ENCODE peak calls at places on chromosomes 7 and 10, in nine cellular contexts. One of them, this sample, is unnamed.

GRCh38 chr10:114925675-114926204 is 12.3 kb upstream of the TRUB1 start:
- DNase-seq in K562: no peak
- DNase-seq in HepG2: no peak
- DNase-seq in HCT116: no peak
- DNase-seq in H1: no peak
- DNase-seq in A549: no peak
- DNase-seq in NB4: peak
- DNase-seq in WTC11: no peak
- DNase-seq in SK-N-SH: no peak
- DNase-seq in this sample: peak

GRCh38 chr7:17690030-17690429 is 250.3 kb downstream of the SNX13 start:
- DNase-seq in HCT116: no peak
- DNase-seq in WTC11: no peak
- DNase-seq in H1: no peak
- DNase-seq in K562: no peak
- DNase-seq in NB4: peak
- DNase-seq in A549: no peak
- DNase-seq in SK-N-SH: no peak
- DNase-seq in HepG2: no peak
- DNase-seq in this sample: no peak

GRCh38 chr10:102281103-102281502 is 35.8 kb downstream of the GBF1 start:
- DNase-seq in HCT116: no peak
- DNase-seq in K562: no peak
- DNase-seq in WTC11: no peak
- DNase-seq in HepG2: no peak
- DNase-seq in H1: no peak
- DNase-seq in NB4: no peak
- DNase-seq in A549: no peak
- DNase-seq in SK-N-SH: peak
- DNase-seq in this sample: no peak

GRCh38 chr7:158413962-158414961 is 173.4 kb downstream of the PTPRN2 start:
- DNase-seq in A549: no peak
- DNase-seq in HepG2: no peak
- DNase-seq in SK-N-SH: no peak
- DNase-seq in K562: no peak
- DNase-seq in NB4: no peak
- DNase-seq in HCT116: no peak
- DNase-seq in H1: no peak
- DNase-seq in WTC11: no peak
- DNase-seq in this sample: no peak

GRCh38 chr7:29748286-29749099 is 57.8 kb upstream of the WIPF3 start:
- DNase-seq in WTC11: no peak
- DNase-seq in NB4: peak
- DNase-seq in A549: peak
- DNase-seq in SK-N-SH: peak
- DNase-seq in HepG2: peak
- DNase-seq in HCT116: peak
- DNase-seq in H1: no peak
- DNase-seq in K562: no peak
- DNase-seq in this sample: peak

GRCh38 chr7:46352335-46352954 is 431.4 kb upstream of the IGFBP3 start:
- DNase-seq in A549: peak
- DNase-seq in HepG2: peak
- DNase-seq in HCT116: peak
- DNase-seq in NB4: peak
- DNase-seq in SK-N-SH: peak
- DNase-seq in K562: peak
- DNase-seq in WTC11: peak
- DNase-seq in H1: no peak
- DNase-seq in this sample: peak

GRCh38 chr7:6579446-6579845 is 2.2 kb downstream of the ZDHHC4 start:
- DNase-seq in A549: no peak
- DNase-seq in H1: no peak
- DNase-seq in WTC11: no peak
- DNase-seq in HepG2: peak
- DNase-seq in HCT116: no peak
- DNase-seq in SK-N-SH: no peak
- DNase-seq in K562: no peak
- DNase-seq in NB4: peak
- DNase-seq in this sample: no peak

GRCh38 chr10:33331020-33331557 is 3.4 kb downstream of the NRP1 start:
- DNase-seq in NB4: no peak
- DNase-seq in K562: no peak
- DNase-seq in HCT116: no peak
- DNase-seq in HepG2: no peak
- DNase-seq in SK-N-SH: no peak
- DNase-seq in WTC11: no peak
- DNase-seq in H1: no peak
- DNase-seq in A549: no peak
- DNase-seq in this sample: peak

GRCh38 chr7:47382200-47382599 is 199.7 kb downstream of the TNS3 start:
- DNase-seq in HCT116: no peak
- DNase-seq in HepG2: no peak
- DNase-seq in A549: no peak
- DNase-seq in WTC11: no peak
- DNase-seq in NB4: no peak
- DNase-seq in SK-N-SH: no peak
- DNase-seq in K562: no peak
- DNase-seq in H1: no peak
- DNase-seq in this sample: no peak

GRCh38 chr7:116211006-116211912 is 920 bp downstream of the TES start:
- DNase-seq in SK-N-SH: peak
- DNase-seq in NB4: peak
- DNase-seq in K562: peak
- DNase-seq in WTC11: peak
- DNase-seq in A549: peak
- DNase-seq in HCT116: peak
- DNase-seq in H1: peak
- DNase-seq in HepG2: peak
- DNase-seq in this sample: peak

DNA sequence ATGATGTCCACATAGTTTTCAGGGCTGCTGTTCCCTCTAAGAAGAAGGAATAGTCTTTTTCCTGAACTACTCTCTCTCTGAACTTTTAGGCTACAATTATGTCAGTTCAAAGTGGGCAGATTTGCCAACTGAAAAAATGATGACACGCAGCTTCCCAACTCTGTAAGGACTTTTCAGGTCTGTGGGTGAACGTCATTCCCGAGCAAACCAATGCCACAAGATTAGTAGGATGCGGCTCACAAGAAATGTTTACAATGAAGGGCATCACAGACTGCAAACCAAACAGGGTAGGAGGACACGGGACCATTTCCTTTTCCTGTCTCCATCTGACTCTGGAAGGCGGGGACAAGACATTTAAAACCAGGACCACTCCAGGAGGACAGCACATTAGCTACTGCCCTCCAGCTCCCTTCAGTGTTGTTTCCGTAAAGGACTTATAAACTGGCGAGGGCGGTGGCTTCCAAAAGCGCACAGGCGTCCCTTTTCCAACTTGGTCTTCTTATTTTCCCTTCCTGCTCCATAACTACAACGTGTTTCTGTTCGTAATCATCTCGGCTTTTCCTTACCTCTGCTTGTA is 539 bp upstream of the MKLN1 start:
- DNase-seq in A549: peak
- DNase-seq in H1: no peak
- DNase-seq in HepG2: peak
- DNase-seq in K562: peak
- DNase-seq in NB4: peak
- DNase-seq in SK-N-SH: peak
- DNase-seq in WTC11: no peak
- DNase-seq in HCT116: peak
- DNase-seq in this sample: peak
- TF ChIP-seq MAX in A549: no peak
- TF ChIP-seq MAX in H1: no peak
- TF ChIP-seq MAX in HepG2: no peak
- TF ChIP-seq MAX in K562: no peak
- TF ChIP-seq MAX in NB4: no peak
- TF ChIP-seq MAX in SK-N-SH: no peak
- TF ChIP-seq MAX in WTC11: no peak
- TF ChIP-seq MAX in HCT116: no peak
- TF ChIP-seq MAX in this sample: no peak

GRCh38 chr10:24432478-24433416 is 223.8 kb downstream of the KIAA1217 start:
- DNase-seq in NB4: peak
- DNase-seq in K562: no peak
- DNase-seq in HCT116: no peak
- DNase-seq in HepG2: peak
- DNase-seq in H1: no peak
- DNase-seq in WTC11: no peak
- DNase-seq in SK-N-SH: no peak
- DNase-seq in A549: no peak
- DNase-seq in this sample: no peak
- TF ChIP-seq MAX in NB4: no peak
- TF ChIP-seq MAX in K562: no peak
- TF ChIP-seq MAX in HCT116: no peak
- TF ChIP-seq MAX in HepG2: no peak
- TF ChIP-seq MAX in H1: no peak
- TF ChIP-seq MAX in WTC11: no peak
- TF ChIP-seq MAX in SK-N-SH: no peak
- TF ChIP-seq MAX in A549: no peak
- TF ChIP-seq MAX in this sample: no peak

GRCh38 chr7:44375926-44376342 is 50.5 kb upstream of the CAMK2B start:
- DNase-seq in HepG2: no peak
- DNase-seq in SK-N-SH: no peak
- DNase-seq in A549: no peak
- DNase-seq in WTC11: no peak
- DNase-seq in NB4: no peak
- DNase-seq in K562: no peak
- DNase-seq in HCT116: no peak
- DNase-seq in H1: no peak
- DNase-seq in this sample: no peak
- TF ChIP-seq MAX in HepG2: no peak
- TF ChIP-seq MAX in SK-N-SH: no peak
- TF ChIP-seq MAX in A549: no peak
- TF ChIP-seq MAX in WTC11: no peak
- TF ChIP-seq MAX in NB4: no peak
- TF ChIP-seq MAX in K562: no peak
- TF ChIP-seq MAX in HCT116: no peak
- TF ChIP-seq MAX in H1: no peak
- TF ChIP-seq MAX in this sample: no peak

GRCh38 chr10:67302701-67303100 is 376.9 kb downstream of the LRRTM3 start:
- DNase-seq in NB4: no peak
- DNase-seq in WTC11: no peak
- DNase-seq in SK-N-SH: no peak
- DNase-seq in K562: no peak
- DNase-seq in A549: no peak
- DNase-seq in H1: no peak
- DNase-seq in HCT116: no peak
- DNase-seq in HepG2: no peak
- DNase-seq in this sample: no peak

GRCh38 chr10:67308912-67309311 is 383.1 kb downstream of the LRRTM3 start:
- DNase-seq in NB4: no peak
- DNase-seq in K562: no peak
- DNase-seq in H1: no peak
- DNase-seq in SK-N-SH: no peak
- DNase-seq in HepG2: no peak
- DNase-seq in A549: no peak
- DNase-seq in HCT116: no peak
- DNase-seq in WTC11: no peak
- DNase-seq in this sample: no peak

GRCh38 chr10:67306588-67307205 is 380.9 kb downstream of the LRRTM3 start:
- DNase-seq in K562: peak
- DNase-seq in HepG2: peak
- DNase-seq in HCT116: peak
- DNase-seq in A549: peak
- DNase-seq in WTC11: no peak
- DNase-seq in SK-N-SH: peak
- DNase-seq in NB4: peak
- DNase-seq in H1: no peak
- DNase-seq in this sample: peak
- TF ChIP-seq MAX in K562: no peak
- TF ChIP-seq MAX in HepG2: no peak
- TF ChIP-seq MAX in HCT116: no peak
- TF ChIP-seq MAX in A549: no peak
- TF ChIP-seq MAX in WTC11: no peak
- TF ChIP-seq MAX in SK-N-SH: no peak
- TF ChIP-seq MAX in NB4: no peak
- TF ChIP-seq MAX in H1: no peak
- TF ChIP-seq MAX in this sample: no peak

GRCh38 chr10:43211030-43211429 is 55.8 kb downstream of the RASGEF1A start:
- DNase-seq in HCT116: no peak
- DNase-seq in NB4: peak
- DNase-seq in H1: no peak
- DNase-seq in A549: no peak
- DNase-seq in K562: peak
- DNase-seq in SK-N-SH: no peak
- DNase-seq in WTC11: no peak
- DNase-seq in HepG2: no peak
- DNase-seq in this sample: no peak
- TF ChIP-seq MAX in HCT116: no peak
- TF ChIP-seq MAX in NB4: no peak
- TF ChIP-seq MAX in H1: no peak
- TF ChIP-seq MAX in A549: no peak
- TF ChIP-seq MAX in K562: no peak
- TF ChIP-seq MAX in SK-N-SH: no peak
- TF ChIP-seq MAX in WTC11: no peak
- TF ChIP-seq MAX in HepG2: no peak
- TF ChIP-seq MAX in this sample: no peak

DNA sequence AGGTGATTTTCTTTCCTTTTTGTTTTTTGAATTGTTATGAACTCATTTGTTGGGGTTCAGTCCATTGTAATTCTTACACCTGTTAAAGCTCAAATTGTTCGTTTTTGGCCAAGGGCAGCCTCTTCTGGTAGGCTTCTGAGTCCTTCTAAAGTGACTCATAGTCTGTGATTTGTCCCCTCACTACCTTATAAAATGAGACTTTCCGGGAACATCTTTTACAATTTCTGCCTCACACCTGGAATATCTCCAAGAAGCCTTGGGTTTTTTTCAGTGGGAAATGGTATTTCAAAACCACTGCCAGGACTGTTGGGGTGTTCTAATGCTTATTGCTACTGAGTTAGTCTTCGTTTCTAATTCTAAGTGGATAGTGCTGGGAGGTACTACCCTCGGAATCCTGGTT is 56.7 kb downstream of the BMPR1A start:
- DNase-seq in H1: no peak
- DNase-seq in A549: no peak
- DNase-seq in K562: no peak
- DNase-seq in WTC11: no peak
- DNase-seq in NB4: no peak
- DNase-seq in HepG2: no peak
- DNase-seq in SK-N-SH: no peak
- DNase-seq in HCT116: no peak
- DNase-seq in this sample: no peak
- TF ChIP-seq MAX in H1: no peak
- TF ChIP-seq MAX in A549: no peak
- TF ChIP-seq MAX in K562: no peak
- TF ChIP-seq MAX in WTC11: no peak
- TF ChIP-seq MAX in NB4: no peak
- TF ChIP-seq MAX in HepG2: no peak
- TF ChIP-seq MAX in SK-N-SH: no peak
- TF ChIP-seq MAX in HCT116: no peak
- TF ChIP-seq MAX in this sample: no peak